ENCODE peak calls at places on chromosomes 12 and 14, in nine cellular contexts. F is K562; S is gastroesophageal sphincter; P is natural killer cell; O is left colon; G is naive thymus-derived CD8-positive, alpha-beta T cell; Z is SK-N-SH treated with all-trans-retinoic acid at 6 μM for 48 hours; X is effector memory CD8-positive, alpha-beta T cell; R is pancreas. A is an unnamed sample.

GRCh38 chr14:75452900-75453816 is 25.3 kb downstream of the JDP2 start:
- ATAC-seq in F (no peak), S (peak), P (no peak), O (no peak), G (no peak), Z (peak), X (no peak), R (peak), A (peak)

GRCh38 chr14:58138719-58139482 is 13.1 kb downstream of the ARMH4 start:
- ATAC-seq in F (peak), S (no peak), P (no peak), O (no peak), G (no peak), Z (no peak), X (no peak), R (no peak), A (no peak)

GRCh38 chr14:28759056-28759657 is 7.4 kb upstream of the FOXG1 start:
- ATAC-seq in F (no peak), S (no peak), P (no peak), O (no peak), G (no peak), Z (no peak), X (no peak), R (no peak), A (no peak)

GRCh38 chr12:2273288-2273687 is 220.5 kb downstream of the CACNA1C start:
- ATAC-seq in F (no peak), S (peak), P (no peak), O (no peak), G (no peak), Z (peak), X (no peak), R (no peak), A (no peak)

GRCh38 chr12:122944588-122944987 is 21.7 kb downstream of the ABCB9 start:
- ATAC-seq in F (no peak), S (no peak), P (no peak), O (peak), G (no peak), Z (no peak), X (no peak), R (peak), A (peak)

GRCh38 chr12:56398324-56398723 is 35.7 kb upstream of the APOF start:
- ATAC-seq in F (no peak), S (no peak), P (no peak), O (no peak), G (no peak), Z (no peak), X (no peak), R (no peak), A (no peak)

GRCh38 chr12:12327802-12328201 is 22.2 kb downstream of the MANSC1 start:
- ATAC-seq in F (peak), S (peak), P (peak), O (peak), G (peak), Z (peak), X (peak), R (peak), A (peak)

GRCh38 chr14:89033756-89034155 is 209.3 kb downstream of the TTC8 start:
- ATAC-seq in F (no peak), S (no peak), P (no peak), O (no peak), G (no peak), Z (no peak), X (no peak), R (peak), A (no peak)

GRCh38 chr14:95197498-95198010 is 40.2 kb upstream of the DICER1 start:
- ATAC-seq in F (no peak), S (no peak), P (no peak), O (peak), G (no peak), Z (no peak), X (no peak), R (peak), A (peak)

GRCh38 chr12:88884600-88884999 is 304.3 kb upstream of the KITLG start:
- ATAC-seq in F (no peak), S (no peak), P (no peak), O (no peak), G (no peak), Z (no peak), X (no peak), R (no peak), A (no peak)

GRCh38 chr14:32211068-32211404 is 8.0 kb upstream of the RNU6-8 start:
- ATAC-seq in F (peak), S (no peak), P (no peak), O (no peak), G (no peak), Z (no peak), X (no peak), R (no peak), A (no peak)

GRCh38 chr12:121279507-121279915 is 17.0 kb downstream of the CAMKK2 start:
- ATAC-seq in F (no peak), S (peak), P (no peak), O (no peak), G (no peak), Z (peak), X (no peak), R (peak), A (no peak)

GRCh38 chr14:81233615-81234014 is 12.9 kb upstream of the GTF2A1 start:
- ATAC-seq in F (peak), S (no peak), P (no peak), O (no peak), G (no peak), Z (no peak), X (no peak), R (no peak), A (no peak)

GRCh38 chr12:69529021-69529420 is 56.2 kb upstream of the CCT2 start:
- ATAC-seq in F (no peak), S (no peak), P (no peak), O (no peak), G (no peak), Z (no peak), X (no peak), R (no peak), A (no peak)